ENCODE peak calls at places on chromosomes 2 and 18, in six cellular contexts. W is dermis microvascular lymphatic vessel endothelial cell, O is epithelial cell of esophagus, M is non-pigmented ciliary epithelial cell, E is AML-193, Y is Caki2. Z is an unnamed sample.

GRCh38 chr2:150732064-150732463 is 244.6 kb upstream of the RND3 start:
- DNase-seq in O (peak; percentile 78), E (no peak), Y (peak; percentile 13), M (peak; percentile 60), W (no peak), Z (peak; percentile 93)

GRCh38 chr2:70986499-70987189 is 8.0 kb downstream of the TEX261 start:
- DNase-seq in O (no peak), M (no peak), E (no peak), W (no peak), Y (no peak), Z (no peak)

GRCh38 chr2:150570712-150571111 is 83.2 kb upstream of the RND3 start:
- DNase-seq in Y (peak; percentile 58), O (peak; percentile 90), E (no peak), M (peak; percentile 71), W (peak; percentile 66), Z (peak; percentile 98)

GRCh38 chr2:16719409-16719808 is 53.8 kb upstream of the CYRIA start:
- DNase-seq in E (no peak), Y (no peak), O (no peak), W (no peak), M (no peak), Z (no peak)

GRCh38 chr2:61585383-61585782 is 47.2 kb upstream of the XPO1 start:
- DNase-seq in E (no peak), W (peak; percentile 80), O (no peak), Y (no peak), M (no peak), Z (no peak)

GRCh38 chr2:68769586-68770270 is 35.1 kb downstream of the ARHGAP25 start:
- DNase-seq in W (no peak), M (no peak), Y (no peak), E (no peak), O (peak; percentile 61), Z (no peak)

GRCh38 chr18:57441395-57441794 is 6.2 kb downstream of the ONECUT2 start:
- DNase-seq in Y (no peak), O (peak; percentile 46), M (no peak), E (no peak), W (no peak), Z (peak; percentile 42)

GRCh38 chr2:204108301-204108700 is 171.7 kb downstream of the ICOS start:
- DNase-seq in E (no peak), M (no peak), Y (peak; percentile 4), O (peak; percentile 1), W (peak; percentile 83), Z (peak; percentile 26)

GRCh38 chr2:230916218-230916617 is 8.8 kb downstream of the GPR55 start:
- DNase-seq in M (no peak), O (no peak), E (no peak), Y (no peak), W (no peak), Z (no peak)

GRCh38 chr2:239316562-239317465 is 84.0 kb downstream of the HDAC4 start:
- DNase-seq in M (no peak), Y (no peak), O (no peak), W (no peak), E (no peak), Z (no peak)

GRCh38 chr2:67463810-67464209 is 66.7 kb downstream of the ETAA1 start:
- DNase-seq in E (no peak), Y (peak; percentile 88), O (peak; percentile 98), M (no peak), W (peak; percentile 71), Z (peak; percentile 95)

GRCh38 chr2:204705243-204705971 is 160.1 kb downstream of the PARD3B start:
- DNase-seq in M (no peak), W (no peak), Y (peak; percentile 67), E (no peak), O (peak; percentile 61), Z (peak; percentile 93)

GRCh38 chr2:188884051-188884450 is 90.1 kb upstream of the COL3A1 start:
- DNase-seq in M (peak; percentile 36), E (no peak), O (no peak), Y (no peak), W (no peak), Z (peak; percentile 13)

GRCh38 chr2:112607680-112608438 is 23.4 kb downstream of the CHCHD5 start:
- DNase-seq in M (no peak), E (no peak), Y (no peak), O (peak; percentile 69), W (no peak), Z (no peak)

GRCh38 chr18:55319517-55319905 is 268.5 kb downstream of the TCF4 start:
- DNase-seq in O (no peak), W (peak; percentile 61), E (no peak), M (no peak), Y (no peak), Z (no peak)

GRCh38 chr2:16126969-16127940 is 186.9 kb downstream of the MYCN start:
- DNase-seq in Y (no peak), E (no peak), O (no peak), M (no peak), W (no peak), Z (no peak)

GRCh38 chr2:26583381-26583911 is 57.7 kb downstream of the CIB4 start:
- DNase-seq in Y (no peak), E (no peak), W (no peak), O (no peak), M (no peak), Z (no peak)